ENCODE peak calls at places on chromosomes 6 and 20, in seven cellular contexts. One of them, this sample, is unnamed.

GRCh38 chr20:40536866-40537265 is 152.2 kb downstream of the MAFB start:
- DNase-seq in RWPE1: no peak
- DNase-seq in bronchial epithelial cell: peak
- DNase-seq in activated naive CD8-positive, alpha-beta T cell treated with anti-CD3 and anti-CD28 coated beads for 36 hours: no peak
- DNase-seq in stimulated activated CD4-positive, alpha-beta T cell treated with anti-CD3 and anti-CD28 coated beads, Interleukin-1b, Interleukin-23, amount 100 ng/mL, for 1 hour: no peak
- DNase-seq in neuronal stem cell: no peak
- DNase-seq in fibroblast of the conjunctiva: no peak
- DNase-seq in this sample: no peak

GRCh38 chr6:123829302-123829953 is 25.8 kb downstream of the NKAIN2 start:
- DNase-seq in RWPE1: peak
- DNase-seq in bronchial epithelial cell: peak
- DNase-seq in activated naive CD8-positive, alpha-beta T cell treated with anti-CD3 and anti-CD28 coated beads for 36 hours: no peak
- DNase-seq in stimulated activated CD4-positive, alpha-beta T cell treated with anti-CD3 and anti-CD28 coated beads, Interleukin-1b, Interleukin-23, amount 100 ng/mL, for 1 hour: no peak
- DNase-seq in neuronal stem cell: no peak
- DNase-seq in fibroblast of the conjunctiva: peak
- DNase-seq in this sample: peak

GRCh38 chr20:3970016-3970415 is 45.3 kb downstream of the RNF24 start:
- DNase-seq in RWPE1: no peak
- DNase-seq in bronchial epithelial cell: no peak
- DNase-seq in activated naive CD8-positive, alpha-beta T cell treated with anti-CD3 and anti-CD28 coated beads for 36 hours: no peak
- DNase-seq in stimulated activated CD4-positive, alpha-beta T cell treated with anti-CD3 and anti-CD28 coated beads, Interleukin-1b, Interleukin-23, amount 100 ng/mL, for 1 hour: no peak
- DNase-seq in neuronal stem cell: no peak
- DNase-seq in fibroblast of the conjunctiva: no peak
- DNase-seq in this sample: no peak

GRCh38 chr20:63080411-63080810 is 73.6 kb upstream of the BHLHE23 start:
- DNase-seq in RWPE1: no peak
- DNase-seq in bronchial epithelial cell: no peak
- DNase-seq in activated naive CD8-positive, alpha-beta T cell treated with anti-CD3 and anti-CD28 coated beads for 36 hours: no peak
- DNase-seq in stimulated activated CD4-positive, alpha-beta T cell treated with anti-CD3 and anti-CD28 coated beads, Interleukin-1b, Interleukin-23, amount 100 ng/mL, for 1 hour: no peak
- DNase-seq in neuronal stem cell: no peak
- DNase-seq in fibroblast of the conjunctiva: no peak
- DNase-seq in this sample: no peak

GRCh38 chr6:110331816-110332215 is 26.3 kb downstream of the METTL24 start:
- DNase-seq in RWPE1: no peak
- DNase-seq in bronchial epithelial cell: no peak
- DNase-seq in activated naive CD8-positive, alpha-beta T cell treated with anti-CD3 and anti-CD28 coated beads for 36 hours: no peak
- DNase-seq in stimulated activated CD4-positive, alpha-beta T cell treated with anti-CD3 and anti-CD28 coated beads, Interleukin-1b, Interleukin-23, amount 100 ng/mL, for 1 hour: no peak
- DNase-seq in neuronal stem cell: no peak
- DNase-seq in fibroblast of the conjunctiva: no peak
- DNase-seq in this sample: no peak

GRCh38 chr6:98941319-98941718 is 6.4 kb downstream of the FBXL4 start:
- DNase-seq in RWPE1: no peak
- DNase-seq in bronchial epithelial cell: no peak
- DNase-seq in activated naive CD8-positive, alpha-beta T cell treated with anti-CD3 and anti-CD28 coated beads for 36 hours: no peak
- DNase-seq in stimulated activated CD4-positive, alpha-beta T cell treated with anti-CD3 and anti-CD28 coated beads, Interleukin-1b, Interleukin-23, amount 100 ng/mL, for 1 hour: no peak
- DNase-seq in neuronal stem cell: no peak
- DNase-seq in fibroblast of the conjunctiva: no peak
- DNase-seq in this sample: peak

GRCh38 chr20:33827629-33828325 is 16.6 kb downstream of the CHMP4B start:
- DNase-seq in RWPE1: no peak
- DNase-seq in bronchial epithelial cell: no peak
- DNase-seq in activated naive CD8-positive, alpha-beta T cell treated with anti-CD3 and anti-CD28 coated beads for 36 hours: no peak
- DNase-seq in stimulated activated CD4-positive, alpha-beta T cell treated with anti-CD3 and anti-CD28 coated beads, Interleukin-1b, Interleukin-23, amount 100 ng/mL, for 1 hour: no peak
- DNase-seq in neuronal stem cell: no peak
- DNase-seq in fibroblast of the conjunctiva: no peak
- DNase-seq in this sample: no peak

GRCh38 chr20:60583741-60584140 is 625.5 kb downstream of the CDH26 start:
- DNase-seq in RWPE1: peak
- DNase-seq in bronchial epithelial cell: peak
- DNase-seq in activated naive CD8-positive, alpha-beta T cell treated with anti-CD3 and anti-CD28 coated beads for 36 hours: no peak
- DNase-seq in stimulated activated CD4-positive, alpha-beta T cell treated with anti-CD3 and anti-CD28 coated beads, Interleukin-1b, Interleukin-23, amount 100 ng/mL, for 1 hour: no peak
- DNase-seq in neuronal stem cell: no peak
- DNase-seq in fibroblast of the conjunctiva: no peak
- DNase-seq in this sample: no peak

GRCh38 chr20:23161244-23161875 is 75.2 kb upstream of the CD93 start:
- DNase-seq in RWPE1: no peak
- DNase-seq in bronchial epithelial cell: peak
- DNase-seq in activated naive CD8-positive, alpha-beta T cell treated with anti-CD3 and anti-CD28 coated beads for 36 hours: no peak
- DNase-seq in stimulated activated CD4-positive, alpha-beta T cell treated with anti-CD3 and anti-CD28 coated beads, Interleukin-1b, Interleukin-23, amount 100 ng/mL, for 1 hour: no peak
- DNase-seq in neuronal stem cell: no peak
- DNase-seq in fibroblast of the conjunctiva: no peak
- DNase-seq in this sample: no peak

GRCh38 chr20:8855315-8855714 is 213.6 kb upstream of the PLCB4 start:
- DNase-seq in RWPE1: no peak
- DNase-seq in bronchial epithelial cell: no peak
- DNase-seq in activated naive CD8-positive, alpha-beta T cell treated with anti-CD3 and anti-CD28 coated beads for 36 hours: no peak
- DNase-seq in stimulated activated CD4-positive, alpha-beta T cell treated with anti-CD3 and anti-CD28 coated beads, Interleukin-1b, Interleukin-23, amount 100 ng/mL, for 1 hour: no peak
- DNase-seq in neuronal stem cell: no peak
- DNase-seq in fibroblast of the conjunctiva: no peak
- DNase-seq in this sample: peak

GRCh38 chr20:1870792-1871550 is 24.2 kb upstream of the SIRPA start:
- DNase-seq in RWPE1: no peak
- DNase-seq in bronchial epithelial cell: no peak
- DNase-seq in activated naive CD8-positive, alpha-beta T cell treated with anti-CD3 and anti-CD28 coated beads for 36 hours: no peak
- DNase-seq in stimulated activated CD4-positive, alpha-beta T cell treated with anti-CD3 and anti-CD28 coated beads, Interleukin-1b, Interleukin-23, amount 100 ng/mL, for 1 hour: no peak
- DNase-seq in neuronal stem cell: no peak
- DNase-seq in fibroblast of the conjunctiva: no peak
- DNase-seq in this sample: no peak

GRCh38 chr20:20231528-20232298 is 136.2 kb upstream of the INSM1 start:
- DNase-seq in RWPE1: no peak
- DNase-seq in bronchial epithelial cell: no peak
- DNase-seq in activated naive CD8-positive, alpha-beta T cell treated with anti-CD3 and anti-CD28 coated beads for 36 hours: no peak
- DNase-seq in stimulated activated CD4-positive, alpha-beta T cell treated with anti-CD3 and anti-CD28 coated beads, Interleukin-1b, Interleukin-23, amount 100 ng/mL, for 1 hour: no peak
- DNase-seq in neuronal stem cell: no peak
- DNase-seq in fibroblast of the conjunctiva: no peak
- DNase-seq in this sample: no peak

GRCh38 chr6:36793913-36794703 is 45.1 kb downstream of the CPNE5 start:
- DNase-seq in RWPE1: no peak
- DNase-seq in bronchial epithelial cell: no peak
- DNase-seq in activated naive CD8-positive, alpha-beta T cell treated with anti-CD3 and anti-CD28 coated beads for 36 hours: no peak
- DNase-seq in stimulated activated CD4-positive, alpha-beta T cell treated with anti-CD3 and anti-CD28 coated beads, Interleukin-1b, Interleukin-23, amount 100 ng/mL, for 1 hour: no peak
- DNase-seq in neuronal stem cell: peak
- DNase-seq in fibroblast of the conjunctiva: no peak
- DNase-seq in this sample: no peak

GRCh38 chr6:143165315-143165855 is 104.7 kb downstream of the AIG1 start:
- DNase-seq in RWPE1: no peak
- DNase-seq in bronchial epithelial cell: no peak
- DNase-seq in activated naive CD8-positive, alpha-beta T cell treated with anti-CD3 and anti-CD28 coated beads for 36 hours: no peak
- DNase-seq in stimulated activated CD4-positive, alpha-beta T cell treated with anti-CD3 and anti-CD28 coated beads, Interleukin-1b, Interleukin-23, amount 100 ng/mL, for 1 hour: no peak
- DNase-seq in neuronal stem cell: no peak
- DNase-seq in fibroblast of the conjunctiva: no peak
- DNase-seq in this sample: no peak

This sample was measured in renal cortical epithelial cell.